ENCODE peak calls at places on chromosome 16, in ten cellular contexts. Q is cerebellar cortex; F is stimulated activated CD4-positive, alpha-beta T cell treated with anti-CD3 and anti-CD28 coated beads, Interleukin-4, amount 100 ng/mL, for 4 hours; M is HEK293T; G is hypothalamus; O is nucleus accumbens; P is A549; D is DMS53; V is OCI-LY7; W is M059J. S is an unnamed sample.

GRCh38 chr16:333406-334094 is 19.0 kb downstream of the AXIN1 start:
- DNase-seq in Q (no peak), F (no peak), M (no peak), G (no peak), O (no peak), P (no peak), D (no peak), V (no peak), W (no peak), S (no peak)

GRCh38 chr16:66298006-66298405 is 68.5 kb upstream of the CDH5 start:
- DNase-seq in Q (no peak), F (no peak), M (no peak), G (no peak), O (no peak), P (no peak), D (no peak), V (no peak), W (no peak), S (no peak)

GRCh38 chr16:25177512-25177830 is 39.3 kb upstream of the AQP8 start:
- DNase-seq in Q (no peak), F (no peak), M (no peak), G (no peak), O (no peak), P (no peak), D (no peak), V (no peak), W (no peak), S (no peak)

GRCh38 chr16:12754824-12755543 is 48.7 kb downstream of the CPPED1 start:
- DNase-seq in Q (no peak), F (no peak), M (no peak), G (no peak), O (no peak), P (no peak), D (no peak), V (no peak), W (peak), S (no peak)

GRCh38 chr16:62978451-62978850 is 942.2 kb upstream of the CDH8 start:
- DNase-seq in Q (no peak), F (no peak), M (no peak), G (no peak), O (no peak), P (no peak), D (no peak), V (no peak), W (no peak), S (no peak)

GRCh38 chr16:69607674-69608073 is 41.9 kb downstream of the NFAT5 start:
- DNase-seq in Q (no peak), F (no peak), M (no peak), G (no peak), O (no peak), P (no peak), D (no peak), V (no peak), W (no peak), S (no peak)

GRCh38 chr16:16908058-16908457 is 529.1 kb downstream of the NPIPA7 start:
- DNase-seq in Q (no peak), F (no peak), M (no peak), G (no peak), O (no peak), P (no peak), D (no peak), V (no peak), W (no peak), S (no peak)

GRCh38 chr16:49315602-49316001 is 34.0 kb upstream of the CBLN1 start:
- DNase-seq in Q (peak), F (no peak), M (no peak), G (no peak), O (no peak), P (no peak), D (no peak), V (no peak), W (no peak), S (no peak)

GRCh38 chr16:31476305-31477219 is 4.6 kb downstream of the TGFB1I1 start:
- DNase-seq in Q (no peak), F (peak), M (no peak), G (no peak), O (peak), P (no peak), D (peak), V (no peak), W (no peak), S (peak)

GRCh38 chr16:14635394-14636145 is 2.8 kb downstream of the BFAR start:
- DNase-seq in Q (no peak), F (no peak), M (no peak), G (no peak), O (no peak), P (no peak), D (no peak), V (no peak), W (no peak), S (no peak)

S was measured in frontal cortex.